ENCODE peak calls at places on chromosome 21, in six cellular contexts. One of them, this sample, is unnamed.

GRCh38 chr21:34889287-34889536 is 159.9 kb downstream of the RUNX1 start:
- DNase-seq in brain microvascular endothelial cell: peak
- DNase-seq in HFF-Myc: no peak
- DNase-seq in uterus: peak
- DNase-seq in fibroblast of pulmonary artery: peak
- DNase-seq in PC-3: peak
- DNase-seq in this sample: no peak

GRCh38 chr21:46646541-46647154 is 11.2 kb downstream of the PRMT2 start:
- DNase-seq in uterus: no peak
- DNase-seq in fibroblast of pulmonary artery: no peak
- DNase-seq in brain microvascular endothelial cell: no peak
- DNase-seq in HFF-Myc: no peak
- DNase-seq in PC-3: no peak
- DNase-seq in this sample: no peak

GRCh38 chr21:28397040-28397439 is 595.6 kb downstream of the LTN1 start:
- DNase-seq in PC-3: no peak
- DNase-seq in HFF-Myc: no peak
- DNase-seq in fibroblast of pulmonary artery: no peak
- DNase-seq in brain microvascular endothelial cell: no peak
- DNase-seq in uterus: no peak
- DNase-seq in this sample: no peak

GRCh38 chr21:35559881-35560280 is 500.4 kb downstream of the SETD4 start:
- DNase-seq in uterus: no peak
- DNase-seq in brain microvascular endothelial cell: peak
- DNase-seq in PC-3: no peak
- DNase-seq in fibroblast of pulmonary artery: peak
- DNase-seq in HFF-Myc: no peak
- DNase-seq in this sample: no peak

GRCh38 chr21:34745557-34746255 is 76.9 kb downstream of the CLIC6 start:
- DNase-seq in brain microvascular endothelial cell: peak
- DNase-seq in uterus: peak
- DNase-seq in HFF-Myc: peak
- DNase-seq in fibroblast of pulmonary artery: peak
- DNase-seq in PC-3: peak
- DNase-seq in this sample: peak

GRCh38 chr21:27646691-27647090 is 679.8 kb upstream of the ADAMTS5 start:
- DNase-seq in fibroblast of pulmonary artery: no peak
- DNase-seq in PC-3: no peak
- DNase-seq in brain microvascular endothelial cell: no peak
- DNase-seq in uterus: no peak
- DNase-seq in HFF-Myc: no peak
- DNase-seq in this sample: no peak

GRCh38 chr21:45868488-45868887 is 113.1 kb upstream of the COL6A1 start:
- DNase-seq in HFF-Myc: no peak
- DNase-seq in uterus: no peak
- DNase-seq in fibroblast of pulmonary artery: no peak
- DNase-seq in PC-3: no peak
- DNase-seq in brain microvascular endothelial cell: no peak
- DNase-seq in this sample: no peak

GRCh38 chr21:29805110-29805509 is 134.7 kb downstream of the GRIK1 start:
- DNase-seq in brain microvascular endothelial cell: peak
- DNase-seq in fibroblast of pulmonary artery: no peak
- DNase-seq in PC-3: no peak
- DNase-seq in uterus: no peak
- DNase-seq in HFF-Myc: no peak
- DNase-seq in this sample: no peak

GRCh38 chr21:35206141-35207125 is 157.3 kb upstream of the RUNX1 start:
- DNase-seq in HFF-Myc: no peak
- DNase-seq in brain microvascular endothelial cell: no peak
- DNase-seq in fibroblast of pulmonary artery: no peak
- DNase-seq in uterus: no peak
- DNase-seq in PC-3: no peak
- DNase-seq in this sample: no peak

GRCh38 chr21:27021046-27021445 is 54.2 kb upstream of the ADAMTS5 start:
- DNase-seq in uterus: no peak
- DNase-seq in fibroblast of pulmonary artery: no peak
- DNase-seq in HFF-Myc: no peak
- DNase-seq in brain microvascular endothelial cell: no peak
- DNase-seq in PC-3: no peak
- DNase-seq in this sample: no peak

GRCh38 chr21:31216206-31216605 is 127.9 kb downstream of the TIAM1 start:
- DNase-seq in brain microvascular endothelial cell: no peak
- DNase-seq in uterus: no peak
- DNase-seq in PC-3: no peak
- DNase-seq in fibroblast of pulmonary artery: no peak
- DNase-seq in HFF-Myc: no peak
- DNase-seq in this sample: no peak

GRCh38 chr21:34862951-34863350 is 186.2 kb downstream of the RUNX1 start:
- DNase-seq in brain microvascular endothelial cell: no peak
- DNase-seq in PC-3: no peak
- DNase-seq in HFF-Myc: no peak
- DNase-seq in uterus: no peak
- DNase-seq in fibroblast of pulmonary artery: no peak
- DNase-seq in this sample: no peak

GRCh38 chr21:35139382-35139715 is 90.2 kb upstream of the RUNX1 start:
- DNase-seq in HFF-Myc: no peak
- DNase-seq in PC-3: no peak
- DNase-seq in brain microvascular endothelial cell: no peak
- DNase-seq in uterus: no peak
- DNase-seq in fibroblast of pulmonary artery: no peak
- DNase-seq in this sample: no peak

GRCh38 chr21:27769763-27770162 is 802.9 kb upstream of the ADAMTS5 start:
- DNase-seq in brain microvascular endothelial cell: no peak
- DNase-seq in fibroblast of pulmonary artery: peak
- DNase-seq in HFF-Myc: no peak
- DNase-seq in uterus: no peak
- DNase-seq in PC-3: no peak
- DNase-seq in this sample: no peak

GRCh38 chr21:21921410-21922232 is 923.4 kb downstream of the NCAM2 start:
- DNase-seq in HFF-Myc: no peak
- DNase-seq in PC-3: peak
- DNase-seq in brain microvascular endothelial cell: no peak
- DNase-seq in uterus: no peak
- DNase-seq in fibroblast of pulmonary artery: peak
- DNase-seq in this sample: no peak

GRCh38 chr21:34198232-34199120 is 125.1 kb downstream of the MRPS6 start:
- DNase-seq in PC-3: no peak
- DNase-seq in brain microvascular endothelial cell: no peak
- DNase-seq in fibroblast of pulmonary artery: no peak
- DNase-seq in uterus: no peak
- DNase-seq in HFF-Myc: no peak
- DNase-seq in this sample: no peak

GRCh38 chr21:46111857-46112730 is 14.2 kb downstream of the COL6A2 start:
- DNase-seq in brain microvascular endothelial cell: no peak
- DNase-seq in fibroblast of pulmonary artery: no peak
- DNase-seq in uterus: peak
- DNase-seq in PC-3: no peak
- DNase-seq in HFF-Myc: no peak
- DNase-seq in this sample: no peak

GRCh38 chr21:25956993-25957714 is 213.4 kb downstream of the APP start:
- DNase-seq in HFF-Myc: no peak
- DNase-seq in fibroblast of pulmonary artery: peak
- DNase-seq in brain microvascular endothelial cell: peak
- DNase-seq in uterus: no peak
- DNase-seq in PC-3: peak
- DNase-seq in this sample: peak

GRCh38 chr21:45894107-45894810 is 87.3 kb upstream of the COL6A1 start:
- DNase-seq in PC-3: peak
- DNase-seq in uterus: peak
- DNase-seq in fibroblast of pulmonary artery: peak
- DNase-seq in brain microvascular endothelial cell: peak
- DNase-seq in HFF-Myc: peak
- DNase-seq in this sample: peak

GRCh38 chr21:29146726-29147125 is 16.3 kb downstream of the MAP3K7CL start:
- DNase-seq in HFF-Myc: no peak
- DNase-seq in fibroblast of pulmonary artery: no peak
- DNase-seq in uterus: no peak
- DNase-seq in brain microvascular endothelial cell: no peak
- DNase-seq in PC-3: no peak
- DNase-seq in this sample: no peak

GRCh38 chr21:46227811-46228344 is 696 bp downstream of the LSS start:
- DNase-seq in PC-3: no peak
- DNase-seq in uterus: no peak
- DNase-seq in fibroblast of pulmonary artery: peak
- DNase-seq in HFF-Myc: no peak
- DNase-seq in brain microvascular endothelial cell: no peak
- DNase-seq in this sample: no peak

GRCh38 chr21:36359185-36359584 is 26.0 kb upstream of the CHAF1B start:
- DNase-seq in HFF-Myc: no peak
- DNase-seq in PC-3: no peak
- DNase-seq in brain microvascular endothelial cell: no peak
- DNase-seq in uterus: no peak
- DNase-seq in fibroblast of pulmonary artery: no peak
- DNase-seq in this sample: no peak

GRCh38 chr21:33325222-33326067 is 675 bp downstream of the IFNAR1 start:
- DNase-seq in uterus: peak
- DNase-seq in PC-3: peak
- DNase-seq in HFF-Myc: peak
- DNase-seq in fibroblast of pulmonary artery: peak
- DNase-seq in brain microvascular endothelial cell: peak
- DNase-seq in this sample: peak

GRCh38 chr21:28294046-28294445 is 698.6 kb downstream of the LTN1 start:
- DNase-seq in fibroblast of pulmonary artery: peak
- DNase-seq in HFF-Myc: no peak
- DNase-seq in PC-3: peak
- DNase-seq in brain microvascular endothelial cell: no peak
- DNase-seq in uterus: no peak
- DNase-seq in this sample: peak

GRCh38 chr21:29940993-29941392 is 1.2 kb upstream of the GRIK1 start:
- DNase-seq in fibroblast of pulmonary artery: no peak
- DNase-seq in PC-3: no peak
- DNase-seq in brain microvascular endothelial cell: no peak
- DNase-seq in HFF-Myc: no peak
- DNase-seq in uterus: no peak
- DNase-seq in this sample: no peak

GRCh38 chr21:35477622-35478021 is 428.5 kb upstream of the RUNX1 start:
- DNase-seq in HFF-Myc: no peak
- DNase-seq in brain microvascular endothelial cell: no peak
- DNase-seq in fibroblast of pulmonary artery: no peak
- DNase-seq in PC-3: no peak
- DNase-seq in uterus: no peak
- DNase-seq in this sample: no peak

GRCh38 chr21:34636961-34637360 is 22.0 kb upstream of the RCAN1 start:
- DNase-seq in PC-3: no peak
- DNase-seq in fibroblast of pulmonary artery: no peak
- DNase-seq in brain microvascular endothelial cell: no peak
- DNase-seq in HFF-Myc: no peak
- DNase-seq in uterus: no peak
- DNase-seq in this sample: no peak

GRCh38 chr21:35203093-35204021 is 154.3 kb upstream of the RUNX1 start:
- DNase-seq in brain microvascular endothelial cell: peak
- DNase-seq in PC-3: peak
- DNase-seq in fibroblast of pulmonary artery: peak
- DNase-seq in uterus: no peak
- DNase-seq in HFF-Myc: no peak
- DNase-seq in this sample: no peak

DNA sequence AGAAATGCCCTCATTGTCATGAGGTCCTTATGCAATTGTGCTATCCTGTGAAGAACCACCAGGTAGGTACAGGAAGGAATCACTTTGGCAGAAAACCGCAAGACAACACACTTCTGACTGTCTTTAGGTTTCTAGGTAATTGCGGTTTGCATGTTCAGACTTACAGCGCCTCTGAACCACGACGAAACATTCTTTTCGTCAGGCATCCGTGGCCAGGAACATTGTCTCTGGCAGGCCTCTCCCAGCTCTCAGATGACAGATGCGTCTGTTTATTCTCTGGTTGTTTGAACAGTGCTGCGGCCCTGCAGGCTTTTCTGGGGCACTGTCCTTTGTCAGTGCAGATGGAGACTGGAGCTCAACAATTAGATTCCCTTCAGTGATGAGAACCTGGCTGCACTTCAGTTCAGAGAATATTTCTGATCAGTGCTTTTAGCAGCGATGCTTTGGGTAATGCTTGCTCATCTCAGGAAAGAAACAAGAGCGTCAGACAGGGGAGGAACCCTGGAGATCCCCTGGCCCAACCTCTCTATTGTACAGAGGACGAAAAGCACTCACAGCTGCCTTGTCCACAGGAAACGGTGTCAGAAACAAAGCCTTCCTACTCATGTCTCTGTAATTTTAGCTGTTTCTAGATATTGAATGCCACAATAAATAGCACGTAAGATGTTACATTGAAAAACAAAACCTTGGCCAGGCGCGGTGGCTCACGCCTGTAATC is 63.5 kb downstream of the B3GALT5 start:
- DNase-seq in fibroblast of pulmonary artery: peak
- DNase-seq in PC-3: peak
- DNase-seq in HFF-Myc: no peak
- DNase-seq in brain microvascular endothelial cell: peak
- DNase-seq in uterus: no peak
- DNase-seq in this sample: no peak
- TF ChIP-seq CTCF in fibroblast of pulmonary artery: no peak
- TF ChIP-seq CTCF in PC-3: no peak
- TF ChIP-seq CTCF in HFF-Myc: no peak
- TF ChIP-seq CTCF in brain microvascular endothelial cell: no peak
- TF ChIP-seq CTCF in uterus: no peak
- TF ChIP-seq CTCF in this sample: no peak

GRCh38 chr21:16194851-16195251 is 465.1 kb downstream of the USP25 start:
- DNase-seq in uterus: no peak
- DNase-seq in PC-3: no peak
- DNase-seq in fibroblast of pulmonary artery: peak
- DNase-seq in HFF-Myc: no peak
- DNase-seq in brain microvascular endothelial cell: peak
- DNase-seq in this sample: no peak

GRCh38 chr21:16195896-16196443 is 466.2 kb downstream of the USP25 start:
- DNase-seq in HFF-Myc: no peak
- DNase-seq in PC-3: no peak
- DNase-seq in fibroblast of pulmonary artery: peak
- DNase-seq in brain microvascular endothelial cell: no peak
- DNase-seq in uterus: no peak
- DNase-seq in this sample: no peak

GRCh38 chr21:16195476-16195875 is 465.7 kb downstream of the USP25 start:
- DNase-seq in uterus: no peak
- DNase-seq in HFF-Myc: no peak
- DNase-seq in brain microvascular endothelial cell: peak
- DNase-seq in fibroblast of pulmonary artery: peak
- DNase-seq in PC-3: no peak
- DNase-seq in this sample: no peak

GRCh38 chr21:16192900-16193299 is 463.1 kb downstream of the USP25 start:
- DNase-seq in uterus: no peak
- DNase-seq in fibroblast of pulmonary artery: peak
- DNase-seq in HFF-Myc: no peak
- DNase-seq in brain microvascular endothelial cell: no peak
- DNase-seq in PC-3: peak
- DNase-seq in this sample: no peak

GRCh38 chr21:16193758-16194606 is 464.2 kb downstream of the USP25 start:
- DNase-seq in fibroblast of pulmonary artery: peak
- DNase-seq in uterus: peak
- DNase-seq in PC-3: peak
- DNase-seq in brain microvascular endothelial cell: peak
- DNase-seq in HFF-Myc: peak
- DNase-seq in this sample: peak
- H3K4me3 ChIP-seq in fibroblast of pulmonary artery: peak
- H3K4me3 ChIP-seq in uterus: peak
- H3K4me3 ChIP-seq in PC-3: peak
- H3K4me3 ChIP-seq in brain microvascular endothelial cell: peak
- H3K4me3 ChIP-seq in HFF-Myc: peak
- H3K4me3 ChIP-seq in this sample: peak

GRCh38 chr21:17903029-17903806 is 84.1 kb upstream of the C21orf91 start:
- DNase-seq in HFF-Myc: no peak
- DNase-seq in PC-3: peak
- DNase-seq in brain microvascular endothelial cell: no peak
- DNase-seq in uterus: no peak
- DNase-seq in fibroblast of pulmonary artery: peak
- DNase-seq in this sample: peak
- TF ChIP-seq CTCF in HFF-Myc: no peak
- TF ChIP-seq CTCF in PC-3: peak
- TF ChIP-seq CTCF in brain microvascular endothelial cell: no peak
- TF ChIP-seq CTCF in uterus: no peak
- TF ChIP-seq CTCF in fibroblast of pulmonary artery: no peak
- TF ChIP-seq CTCF in this sample: no peak

GRCh38 chr21:44845418-44846200 is 27.7 kb upstream of the SUMO3 start:
- DNase-seq in uterus: peak
- DNase-seq in brain microvascular endothelial cell: no peak
- DNase-seq in HFF-Myc: no peak
- DNase-seq in PC-3: peak
- DNase-seq in fibroblast of pulmonary artery: peak
- DNase-seq in this sample: no peak
- H3K4me3 ChIP-seq in uterus: no peak
- H3K4me3 ChIP-seq in brain microvascular endothelial cell: peak
- H3K4me3 ChIP-seq in HFF-Myc: peak
- H3K4me3 ChIP-seq in PC-3: peak
- H3K4me3 ChIP-seq in fibroblast of pulmonary artery: peak
- H3K4me3 ChIP-seq in this sample: peak